ENCODE peak calls at places on chromosomes 6 and 20, in four cellular contexts. One of them, this sample, is unnamed.

GRCh38 chr6:43838276-43839036 is 68.4 kb downstream of the VEGFA start:
- DNase-seq in right lobe of liver: peak; percentile 64
- DNase-seq in tibial artery: peak; percentile 36
- DNase-seq in tibial nerve: peak; percentile 28
- DNase-seq in this sample: peak; percentile 51

GRCh38 chr6:22102671-22103070 is 194.2 kb downstream of the PRL start:
- DNase-seq in tibial artery: no peak
- DNase-seq in right lobe of liver: no peak
- DNase-seq in tibial nerve: no peak
- DNase-seq in this sample: no peak

GRCh38 chr20:24648481-24648880 is 179.1 kb downstream of the SYNDIG1 start:
- DNase-seq in tibial artery: peak; percentile 16
- DNase-seq in tibial nerve: no peak
- DNase-seq in right lobe of liver: no peak
- DNase-seq in this sample: no peak

GRCh38 chr20:16574656-16575355 is 1.6 kb upstream of the KIF16B start:
- DNase-seq in right lobe of liver: peak; percentile 94
- DNase-seq in tibial artery: peak; percentile 87
- DNase-seq in tibial nerve: peak; percentile 70
- DNase-seq in this sample: peak; percentile 87

GRCh38 chr20:51811040-51811351 is 8.7 kb upstream of the SALL4 start:
- DNase-seq in tibial nerve: no peak
- DNase-seq in right lobe of liver: no peak
- DNase-seq in tibial artery: no peak
- DNase-seq in this sample: no peak

GRCh38 chr6:28947831-28948270 is 24.1 kb upstream of the TRIM27 start:
- DNase-seq in tibial nerve: no peak
- DNase-seq in tibial artery: no peak
- DNase-seq in right lobe of liver: no peak
- DNase-seq in this sample: no peak

GRCh38 chr20:47099749-47100515 is 205.3 kb downstream of the EYA2 start:
- DNase-seq in tibial artery: peak; percentile 49
- DNase-seq in right lobe of liver: no peak
- DNase-seq in tibial nerve: peak; percentile 68
- DNase-seq in this sample: no peak

GRCh38 chr6:169918239-169918953 is 167.0 kb downstream of the ERMARD start:
- DNase-seq in right lobe of liver: no peak
- DNase-seq in tibial nerve: no peak
- DNase-seq in tibial artery: no peak
- DNase-seq in this sample: no peak

GRCh38 chr6:72826744-72827438 is 205.0 kb downstream of the KCNQ5 start:
- DNase-seq in tibial nerve: no peak
- DNase-seq in right lobe of liver: no peak
- DNase-seq in tibial artery: no peak
- DNase-seq in this sample: no peak

GRCh38 chr6:32852018-32852843 is 1.3 kb downstream of the TAP1 start:
- DNase-seq in right lobe of liver: no peak
- DNase-seq in tibial artery: peak; percentile 48
- DNase-seq in tibial nerve: peak; percentile 42
- DNase-seq in this sample: no peak

GRCh38 chr6:26269406-26270120 is 95.4 kb upstream of the BTN3A2 start:
- DNase-seq in right lobe of liver: no peak
- DNase-seq in tibial artery: no peak
- DNase-seq in tibial nerve: no peak
- DNase-seq in this sample: no peak

GRCh38 chr6:103080497-103080896 is 1687.0 kb downstream of the GRIK2 start:
- DNase-seq in tibial nerve: no peak
- DNase-seq in right lobe of liver: no peak
- DNase-seq in tibial artery: no peak
- DNase-seq in this sample: no peak

GRCh38 chr6:144335914-144336313 is 50.8 kb downstream of the UTRN start:
- DNase-seq in tibial nerve: no peak
- DNase-seq in tibial artery: no peak
- DNase-seq in right lobe of liver: no peak
- DNase-seq in this sample: no peak

GRCh38 chr6:47308674-47309325 is 905 bp downstream of the TNFRSF21 start:
- DNase-seq in tibial nerve: no peak
- DNase-seq in tibial artery: no peak
- DNase-seq in right lobe of liver: peak; percentile 45
- DNase-seq in this sample: no peak

GRCh38 chr6:93088675-93089575 is 330.4 kb downstream of the EPHA7 start:
- DNase-seq in tibial artery: no peak
- DNase-seq in tibial nerve: no peak
- DNase-seq in right lobe of liver: no peak
- DNase-seq in this sample: no peak

GRCh38 chr20:47181056-47181862 is 175.2 kb downstream of the ZMYND8 start:
- DNase-seq in tibial artery: no peak
- DNase-seq in right lobe of liver: no peak
- DNase-seq in tibial nerve: no peak
- DNase-seq in this sample: no peak

GRCh38 chr6:132023490-132023889 is 72.3 kb upstream of the CCN2 start:
- DNase-seq in right lobe of liver: no peak
- DNase-seq in tibial artery: no peak
- DNase-seq in tibial nerve: no peak
- DNase-seq in this sample: no peak

GRCh38 chr6:39453236-39453635 is 130.7 kb upstream of the KCNK16 start:
- DNase-seq in tibial artery: no peak
- DNase-seq in tibial nerve: no peak
- DNase-seq in right lobe of liver: no peak
- DNase-seq in this sample: no peak

GRCh38 chr6:15441982-15442381 is 196.1 kb downstream of the JARID2 start:
- DNase-seq in tibial nerve: no peak
- DNase-seq in tibial artery: no peak
- DNase-seq in right lobe of liver: no peak
- DNase-seq in this sample: no peak

GRCh38 chr6:81890846-81891245 is 138.4 kb upstream of the TENT5A start:
- DNase-seq in right lobe of liver: no peak
- DNase-seq in tibial nerve: no peak
- DNase-seq in tibial artery: no peak
- DNase-seq in this sample: no peak

GRCh38 chr6:41288025-41288777 is 1.7 kb upstream of the TREM1 start:
- DNase-seq in tibial nerve: no peak
- DNase-seq in tibial artery: no peak
- DNase-seq in right lobe of liver: no peak
- DNase-seq in this sample: no peak

GRCh38 chr6:152651986-152652385 is 14.8 kb upstream of the SYNE1 start:
- DNase-seq in tibial artery: no peak
- DNase-seq in tibial nerve: no peak
- DNase-seq in right lobe of liver: no peak
- DNase-seq in this sample: no peak

GRCh38 chr20:24787071-24787470 is 162.0 kb upstream of the CST7 start:
- DNase-seq in tibial nerve: no peak
- DNase-seq in tibial artery: no peak
- DNase-seq in right lobe of liver: no peak
- DNase-seq in this sample: no peak

GRCh38 chr6:168585441-168585840 is 144.5 kb downstream of the SMOC2 start:
- DNase-seq in tibial nerve: no peak
- DNase-seq in tibial artery: no peak
- DNase-seq in right lobe of liver: no peak
- DNase-seq in this sample: no peak

GRCh38 chr6:25878721-25879322 is 4.8 kb upstream of the SLC17A3 start:
- DNase-seq in right lobe of liver: no peak
- DNase-seq in tibial artery: no peak
- DNase-seq in tibial nerve: no peak
- DNase-seq in this sample: no peak

GRCh38 chr20:32249030-32249738 is 28.3 kb upstream of the KIF3B start:
- DNase-seq in right lobe of liver: no peak
- DNase-seq in tibial artery: no peak
- DNase-seq in tibial nerve: no peak
- DNase-seq in this sample: no peak

GRCh38 chr6:74879234-74879633 is 326.6 kb downstream of the COL12A1 start:
- DNase-seq in right lobe of liver: no peak
- DNase-seq in tibial nerve: no peak
- DNase-seq in tibial artery: no peak
- DNase-seq in this sample: no peak

GRCh38 chr20:51910202-51911050 is 108.1 kb upstream of the SALL4 start:
- DNase-seq in tibial artery: no peak
- DNase-seq in right lobe of liver: no peak
- DNase-seq in tibial nerve: no peak
- DNase-seq in this sample: peak; percentile 32

GRCh38 chr20:15487030-15487429 is 1086.2 kb downstream of the KIF16B start:
- DNase-seq in tibial nerve: no peak
- DNase-seq in right lobe of liver: no peak
- DNase-seq in tibial artery: no peak
- DNase-seq in this sample: no peak

GRCh38 chr6:47256981-47257730 is 52.5 kb downstream of the TNFRSF21 start:
- DNase-seq in tibial artery: no peak
- DNase-seq in tibial nerve: no peak
- DNase-seq in right lobe of liver: no peak
- DNase-seq in this sample: no peak

GRCh38 chr20:41135187-41135887 is 2.0 kb upstream of the PLCG1 start:
- DNase-seq in tibial artery: no peak
- DNase-seq in right lobe of liver: peak; percentile 58
- DNase-seq in tibial nerve: no peak
- DNase-seq in this sample: no peak

GRCh38 chr6:73640179-73640750 is 13.5 kb downstream of the SLC17A5 start:
- DNase-seq in right lobe of liver: no peak
- DNase-seq in tibial artery: no peak
- DNase-seq in tibial nerve: no peak
- DNase-seq in this sample: no peak

GRCh38 chr20:10777713-10778112 is 103.9 kb upstream of the JAG1 start:
- DNase-seq in tibial nerve: no peak
- DNase-seq in right lobe of liver: no peak
- DNase-seq in tibial artery: no peak
- DNase-seq in this sample: no peak
- H3K27me3 ChIP-seq in tibial nerve: no peaks in the 10 kb centered on the region
- H3K27me3 ChIP-seq in right lobe of liver: no peaks in the 10 kb centered on the region
- H3K27me3 ChIP-seq in tibial artery: no peaks in the 10 kb centered on the region
- H3K27me3 ChIP-seq in this sample: no peaks in the 10 kb centered on the region

DNA sequence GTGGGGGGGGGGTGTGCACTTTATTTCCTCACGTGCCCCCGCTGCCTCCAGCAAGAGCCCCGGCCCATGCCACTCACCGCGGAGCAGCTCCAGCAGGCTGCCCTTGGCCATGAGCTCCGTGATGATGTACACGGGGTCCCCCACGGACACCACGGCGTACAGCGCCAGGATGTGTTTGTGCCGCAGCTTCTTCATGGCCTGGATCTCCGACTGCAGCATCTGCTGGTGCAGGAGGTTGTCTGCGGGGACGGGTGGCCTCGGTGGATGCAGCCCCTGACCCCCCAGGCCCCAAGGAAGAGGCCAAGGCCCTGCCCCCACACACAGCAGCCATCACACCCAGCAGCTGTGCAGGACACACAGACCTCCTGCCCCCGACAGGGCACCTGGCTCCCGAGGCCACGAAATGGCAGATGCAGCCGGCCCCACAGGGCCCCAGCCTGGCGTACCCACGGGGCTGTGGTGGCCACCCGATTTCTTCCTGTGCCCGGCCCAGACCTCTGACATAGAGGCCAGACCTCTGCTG is 4.7 kb downstream of the PTK6 start:
- DNase-seq in tibial artery: no peak
- DNase-seq in tibial nerve: no peak
- DNase-seq in right lobe of liver: peak; percentile 43
- DNase-seq in this sample: no peak
- H3K27ac ChIP-seq in tibial artery: no peak overlapping the region
- H3K27ac ChIP-seq in tibial nerve: no peak overlapping the region
- H3K27ac ChIP-seq in right lobe of liver: no peak overlapping the region
- H3K27ac ChIP-seq in this sample: no peak overlapping the region

GRCh38 chr6:149231786-149232185 is 85.7 kb upstream of the TAB2 start:
- DNase-seq in tibial artery: no peak
- DNase-seq in tibial nerve: no peak
- DNase-seq in right lobe of liver: no peak
- DNase-seq in this sample: no peak

GRCh38 chr6:149233056-149233715 is 84.3 kb upstream of the TAB2 start:
- DNase-seq in right lobe of liver: no peak
- DNase-seq in tibial artery: no peak
- DNase-seq in tibial nerve: no peak
- DNase-seq in this sample: no peak

GRCh38 chr6:149236584-149236983 is 80.9 kb upstream of the TAB2 start:
- DNase-seq in tibial nerve: no peak
- DNase-seq in right lobe of liver: no peak
- DNase-seq in tibial artery: no peak
- DNase-seq in this sample: no peak

GRCh38 chr6:149235130-149235561 is 82.4 kb upstream of the TAB2 start:
- DNase-seq in tibial artery: peak; percentile 41
- DNase-seq in tibial nerve: peak; percentile 48
- DNase-seq in right lobe of liver: no peak
- DNase-seq in this sample: peak; percentile 51

DNA sequence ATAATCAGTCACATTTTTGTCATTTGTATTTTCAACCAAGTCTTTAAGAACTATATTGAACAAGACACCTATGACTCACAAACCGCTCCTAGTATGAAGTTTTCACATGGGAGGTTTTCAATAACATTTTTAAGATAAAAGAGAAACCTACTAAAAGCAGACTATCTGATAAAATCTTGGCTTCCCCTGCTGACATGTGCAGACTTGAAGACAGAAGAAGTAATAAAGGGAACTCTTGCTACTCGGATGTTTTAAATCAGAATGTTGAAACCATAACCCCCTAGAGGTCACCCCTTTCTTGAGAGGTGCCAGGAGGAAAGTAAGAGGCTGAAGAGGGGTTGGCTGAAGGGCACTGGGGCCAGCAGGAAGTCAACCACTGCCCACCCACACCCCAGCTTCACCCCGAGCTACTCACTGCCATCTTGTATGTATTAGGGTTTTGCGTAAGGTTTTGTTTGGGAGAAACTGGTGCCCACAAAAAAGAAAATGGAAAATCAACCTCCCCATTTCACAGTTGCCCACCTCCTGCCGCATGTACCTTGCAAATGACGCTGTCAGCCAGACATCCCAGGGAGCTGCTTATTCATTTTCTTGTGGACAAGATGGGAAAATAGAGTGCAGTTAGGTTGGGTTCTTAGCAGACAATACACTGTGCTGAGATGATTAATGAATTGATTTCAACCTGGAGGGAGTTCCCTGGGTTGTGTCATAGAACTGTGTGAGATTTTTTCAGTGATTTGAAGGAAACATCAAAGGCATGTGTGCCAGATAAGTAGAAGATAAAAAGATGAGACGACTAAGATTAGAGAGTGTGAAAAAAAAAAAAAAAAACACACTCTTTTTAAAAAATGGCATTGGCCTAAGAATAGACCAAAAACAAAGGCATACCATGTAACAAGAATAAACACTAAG is 83.2 kb upstream of the TAB2 start:
- DNase-seq in tibial nerve: no peak
- DNase-seq in tibial artery: no peak
- DNase-seq in right lobe of liver: no peak
- DNase-seq in this sample: no peak
- TF ChIP-seq CTCF in tibial nerve: no peak
- TF ChIP-seq CTCF in tibial artery: no peak
- TF ChIP-seq CTCF in right lobe of liver: no peak
- TF ChIP-seq CTCF in this sample: no peak

GRCh38 chr20:19619904-19620430 is 138.1 kb upstream of the RIN2 start:
- DNase-seq in right lobe of liver: no peak
- DNase-seq in tibial artery: no peak
- DNase-seq in tibial nerve: no peak
- DNase-seq in this sample: no peak

GRCh38 chr20:19620471-19620870 is 137.6 kb upstream of the RIN2 start:
- DNase-seq in right lobe of liver: no peak
- DNase-seq in tibial nerve: no peak
- DNase-seq in tibial artery: no peak
- DNase-seq in this sample: no peak

GRCh38 chr20:19617256-19617655 is 140.8 kb upstream of the RIN2 start:
- DNase-seq in tibial artery: no peak
- DNase-seq in tibial nerve: no peak
- DNase-seq in right lobe of liver: no peak
- DNase-seq in this sample: no peak

GRCh38 chr20:19616620-19617019 is 141.4 kb upstream of the RIN2 start:
- DNase-seq in tibial nerve: no peak
- DNase-seq in tibial artery: no peak
- DNase-seq in right lobe of liver: no peak
- DNase-seq in this sample: no peak

GRCh38 chr20:19618711-19619110 is 139.3 kb upstream of the RIN2 start:
- DNase-seq in tibial artery: no peak
- DNase-seq in tibial nerve: no peak
- DNase-seq in right lobe of liver: no peak
- DNase-seq in this sample: no peak
- H3K27me3 ChIP-seq in tibial artery: no peaks in the 10 kb centered on the region
- H3K27me3 ChIP-seq in tibial nerve: no peaks in the 10 kb centered on the region
- H3K27me3 ChIP-seq in right lobe of liver: no peaks in the 10 kb centered on the region
- H3K27me3 ChIP-seq in this sample: no peaks in the 10 kb centered on the region

This sample was measured in lung.